ENCODE peak calls at places on chromosomes 4 and X, in ten cellular contexts. A, Z, O, D, Y, F, H, C, Q and W are unnamed samples.

GRCh38 chr4:75630174-75630931 is at the start of gene CDKL2:
- DNase-seq in Z (peak), C (peak), F (peak), A (peak), D (peak), Q (peak), H (no peak), O (peak), Y (peak), W (no peak)

GRCh38 chr4:71520850-71521249 is 182.0 kb downstream of the SLC4A4 start:
- DNase-seq in O (no peak), F (no peak), Z (no peak), Q (no peak), C (no peak), H (no peak), D (no peak), A (no peak), Y (peak), W (no peak)

GRCh38 chr4:7364979-7365378 is 69.8 kb downstream of the PSAPL1 start:
- DNase-seq in F (no peak), O (no peak), A (no peak), Z (no peak), C (peak), Y (no peak), H (no peak), Q (no peak), D (no peak), W (no peak)

GRCh38 chrX:100649550-100650356 is 5.8 kb downstream of the SRPX2 start:
- DNase-seq in Q (peak), Z (no peak), O (peak), H (peak), F (peak), C (peak), Y (peak), D (peak), A (no peak), W (no peak)

GRCh38 chr4:86032476-86033022 is 327.3 kb downstream of the MAPK10 start:
- DNase-seq in F (peak), Q (peak), O (peak), A (no peak), D (peak), Y (peak), H (no peak), C (no peak), Z (no peak), W (no peak)

GRCh38 chr4:103754844-103755243 is 35.1 kb upstream of the TACR3 start:
- DNase-seq in A (peak), F (peak), H (peak), Z (no peak), O (no peak), Y (peak), D (no peak), Q (no peak), C (no peak), W (peak)

GRCh38 chr4:53640576-53641459 is 49.5 kb upstream of the LNX1 start:
- DNase-seq in A (no peak), Q (no peak), F (no peak), Z (no peak), H (no peak), O (no peak), C (no peak), Y (no peak), D (no peak), W (no peak)

GRCh38 chr4:45741897-45742296 is 382.0 kb downstream of the GABRG1 start:
- DNase-seq in Q (no peak), C (no peak), O (no peak), D (no peak), H (peak), Z (no peak), Y (no peak), A (no peak), F (peak), W (peak)

GRCh38 chr4:101711590-101712255 is 78.8 kb upstream of the BANK1 start:
- DNase-seq in Q (no peak), Y (no peak), C (no peak), H (no peak), O (peak), Z (no peak), D (no peak), A (no peak), F (no peak), W (no peak)

GRCh38 chr4:74123065-74123728 is 24.2 kb upstream of the CXCL2 start:
- DNase-seq in Q (no peak), D (no peak), A (no peak), Z (no peak), H (peak), Y (no peak), O (peak), F (no peak), C (no peak), W (peak)

GRCh38 chr4:128328106-128328505 is 40.5 kb upstream of the PGRMC2 start:
- DNase-seq in O (no peak), H (no peak), C (no peak), Q (no peak), Z (no peak), A (no peak), F (no peak), Y (no peak), D (no peak), W (no peak)

GRCh38 chr4:122603156-122603574 is 17.7 kb downstream of the IL21 start:
- DNase-seq in F (no peak), H (no peak), O (no peak), Y (no peak), Q (no peak), A (no peak), Z (no peak), D (no peak), C (no peak), W (no peak)

GRCh38 chrX:45632506-45632905 is 431.8 kb upstream of the DIPK2B start:
- DNase-seq in D (no peak), C (no peak), H (no peak), Y (no peak), A (no peak), Z (no peak), F (no peak), O (no peak), Q (no peak), W (no peak)

GRCh38 chr4:14879643-14880042 is 122.6 kb upstream of the CPEB2 start:
- DNase-seq in F (peak), A (no peak), Q (no peak), H (no peak), Y (no peak), O (no peak), C (no peak), Z (no peak), D (no peak), W (no peak)

GRCh38 chr4:3250956-3251690 is 2.2 kb downstream of the MSANTD1 start:
- DNase-seq in O (peak), A (peak), Z (no peak), Q (peak), H (no peak), C (no peak), F (no peak), D (no peak), Y (peak), W (no peak)

GRCh38 chr4:7658297-7659204 is 223.8 kb upstream of the PSAPL1 start:
- DNase-seq in D (no peak), Q (no peak), Z (no peak), Y (peak), O (no peak), H (peak), F (no peak), A (no peak), C (no peak), W (no peak)

GRCh38 chr4:11904117-11904535 is 475.4 kb upstream of the HS3ST1 start:
- DNase-seq in H (no peak), Y (peak), D (peak), C (peak), F (peak), A (no peak), Z (no peak), Q (no peak), O (no peak), W (peak)

GRCh38 chrX:53287493-53288138 is 6.2 kb upstream of the IQSEC2 start:
- DNase-seq in A (no peak), D (peak), H (no peak), Z (peak), C (peak), Q (peak), F (peak), O (peak), Y (peak), W (no peak)

GRCh38 chrX:10120828-10121227 is 35.9 kb upstream of the CLCN4 start:
- DNase-seq in F (no peak), Y (no peak), O (no peak), A (no peak), Z (no peak), C (no peak), Q (no peak), H (no peak), D (no peak), W (no peak)

GRCh38 chr4:134906404-134907023 is 704.9 kb upstream of the PABPC4L start:
- DNase-seq in F (no peak), Y (peak), A (no peak), Q (no peak), D (no peak), O (peak), H (no peak), Z (no peak), C (no peak), W (peak)

GRCh38 chrX:131792789-131793462 is 230.2 kb upstream of the STK26 start:
- DNase-seq in Y (peak), F (peak), D (peak), A (peak), Q (peak), C (peak), H (no peak), O (peak), Z (no peak), W (peak)

GRCh38 chr4:85391568-85392410 is 83.2 kb upstream of the ARHGAP24 start:
- DNase-seq in Q (no peak), O (no peak), Z (no peak), A (no peak), C (no peak), F (no peak), D (no peak), H (no peak), Y (no peak), W (no peak)

GRCh38 chr4:185079271-185079905 is 61.1 kb downstream of the HELT start:
- DNase-seq in H (no peak), C (no peak), O (no peak), A (no peak), D (no peak), Z (no peak), Y (no peak), F (no peak), Q (no peak), W (no peak)

GRCh38 chr4:87819281-87819919 is 13.4 kb upstream of the MEPE start:
- DNase-seq in Y (peak), D (no peak), Q (no peak), F (peak), C (no peak), Z (no peak), A (peak), O (peak), H (peak), W (no peak)

GRCh38 chrX:72121381-72121780 is 10.3 kb downstream of the RTL5 start:
- DNase-seq in H (no peak), D (peak), Y (peak), A (peak), Z (no peak), C (peak), O (peak), F (peak), Q (peak), W (no peak)

GRCh38 chrX:138001219-138001618 is 435.3 kb downstream of the ZIC3 start:
- DNase-seq in H (no peak), Q (no peak), C (no peak), Y (no peak), Z (no peak), D (no peak), O (no peak), F (no peak), A (no peak), W (no peak)

GRCh38 chr4:6196324-6196723 is 4.0 kb downstream of the JAKMIP1 start:
- DNase-seq in Z (no peak), O (no peak), A (no peak), D (no peak), Q (peak), Y (no peak), H (no peak), F (no peak), C (no peak), W (no peak)

GRCh38 chr4:74018116-74018515 is 19.6 kb upstream of the CXCL5 start:
- DNase-seq in Z (no peak), A (no peak), H (no peak), Y (no peak), F (no peak), C (no peak), Q (no peak), D (no peak), O (no peak), W (no peak)

GRCh38 chr4:164770051-164770724 is 16.3 kb downstream of the SMIM31 start:
- DNase-seq in O (no peak), F (no peak), Y (no peak), Q (no peak), C (no peak), A (no peak), Z (no peak), H (no peak), D (no peak), W (peak)
- H3K4me3 ChIP-seq in O (no peak), F (no peak), Y (no peak), Q (no peak), C (no peak), A (no peak), Z (no peak), H (no peak), D (no peak), W (peak)

GRCh38 chrX:24027985-24028384 is 999 bp upstream of the KLHL15 start:
- DNase-seq in H (no peak), Q (no peak), A (no peak), F (no peak), C (no peak), D (no peak), Y (no peak), Z (no peak), O (no peak), W (no peak)

GRCh38 chrX:24027086-24027485 is at the start of gene KLHL15:
- DNase-seq in Z (no peak), C (no peak), A (no peak), Q (no peak), O (no peak), D (no peak), H (no peak), F (no peak), Y (no peak), W (no peak)

GRCh38 chrX:24024819-24025740 is 1.9 kb downstream of the KLHL15 start:
- DNase-seq in Z (peak), Y (peak), D (peak), O (peak), C (peak), A (peak), H (peak), Q (peak), F (peak), W (peak)

GRCh38 chrX:24025741-24026402 is 1.1 kb downstream of the KLHL15 start:
- DNase-seq in C (peak), F (peak), O (peak), A (no peak), Y (peak), Z (peak), Q (peak), H (no peak), D (no peak), W (no peak)

GRCh38 chrX:24026403-24026801 is 584 bp downstream of the KLHL15 start:
- DNase-seq in A (no peak), Y (no peak), C (no peak), Z (no peak), Q (no peak), D (no peak), F (no peak), H (no peak), O (no peak), W (no peak)
- TF ChIP-seq CTCF in A (no peak), Y (no peak), C (no peak), Z (no peak), Q (no peak), D (no peak), F (no peak), H (no peak), O (no peak), W (no peak)

GRCh38 chr4:823761-824460 is 2.0 kb downstream of the CPLX1 start:
- DNase-seq in F (no peak), Y (no peak), A (no peak), Q (peak), O (no peak), H (no peak), D (no peak), C (no peak), Z (no peak), W (no peak)
- H3K4me3 ChIP-seq in F (no peak), Y (no peak), A (no peak), Q (no peak), O (no peak), H (no peak), D (no peak), C (no peak), Z (no peak), W (no peak)

GRCh38 chr4:39977489-39978377 is at the start of gene PDS5A:
- DNase-seq in H (peak), C (peak), Y (peak), Z (peak), Q (peak), A (no peak), D (peak), F (peak), O (peak), W (peak)
- TF ChIP-seq CTCF in H (peak), C (peak), Y (peak), Z (peak), Q (peak), A (peak), D (peak), F (peak), O (peak), W (peak)

DNA sequence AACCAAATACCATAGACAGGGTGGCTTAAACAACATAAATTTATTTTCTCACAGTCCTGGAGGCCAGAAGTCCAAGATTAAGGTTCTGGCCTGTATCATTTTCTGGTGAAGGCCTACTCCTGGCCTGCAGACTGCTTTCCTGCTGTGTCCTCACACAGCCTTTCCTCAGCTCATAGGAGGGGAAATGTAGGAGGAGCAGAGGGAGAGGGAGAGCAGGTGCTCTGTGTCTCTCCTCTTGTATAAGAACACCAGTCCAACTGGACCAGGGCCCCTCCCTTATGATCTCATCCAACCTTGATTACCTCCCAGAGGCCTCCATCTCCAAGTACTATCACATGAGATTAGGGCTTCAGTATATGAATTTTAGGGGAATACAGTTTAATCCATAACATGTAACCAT is 34.3 kb downstream of the RAPGEF2 start:
- DNase-seq in A (no peak), Z (no peak), C (no peak), O (no peak), H (no peak), D (no peak), F (peak), Q (no peak), Y (no peak), W (peak)
- H3K4me3 ChIP-seq in A (no peak), Z (no peak), C (no peak), O (no peak), H (no peak), D (no peak), F (no peak), Q (no peak), Y (no peak), W (no peak)

GRCh38 chr4:25767877-25768475 is 94.8 kb downstream of the SEL1L3 start:
- DNase-seq in D (peak), H (peak), Y (peak), O (peak), A (peak), C (peak), Z (peak), Q (no peak), F (peak), W (peak)
- TF ChIP-seq CTCF in D (peak), H (peak), Y (peak), O (peak), A (peak), C (peak), Z (peak), Q (peak), F (peak), W (peak)

DNA sequence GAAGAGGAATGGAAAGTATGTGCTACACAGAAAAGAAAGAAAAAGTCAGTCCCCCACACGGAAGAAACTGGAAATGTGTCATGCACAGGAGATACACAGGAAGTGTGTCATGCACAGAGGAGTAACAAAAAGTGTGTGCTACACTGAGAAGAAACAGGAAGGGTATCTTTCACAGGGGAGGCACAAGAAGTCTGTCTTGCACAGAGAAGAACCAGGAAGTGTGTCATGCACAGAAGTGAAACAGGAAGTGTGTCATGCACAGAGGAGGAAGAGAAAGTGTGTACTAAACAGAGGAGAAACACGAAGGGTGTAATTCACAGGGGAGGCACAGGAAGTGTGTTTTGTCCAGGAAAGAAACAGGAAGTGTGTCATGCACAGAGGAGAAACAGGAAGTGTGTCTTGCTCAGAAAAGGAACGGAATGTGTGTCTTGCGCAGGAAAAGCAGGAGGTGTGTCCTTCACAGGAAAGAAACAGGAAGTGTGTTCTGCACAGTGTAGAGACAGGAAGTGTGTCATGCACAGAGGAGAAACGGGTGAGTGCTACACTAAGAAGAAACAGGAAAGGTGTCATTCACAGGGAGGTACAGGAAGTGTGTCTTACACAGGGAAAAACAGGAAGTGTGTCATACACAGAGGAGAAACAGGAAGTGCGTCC is 527.2 kb upstream of the PRKX start:
- DNase-seq in Z (no peak), Q (no peak), F (no peak), D (no peak), H (peak), O (no peak), Y (no peak), A (no peak), C (no peak), W (no peak)
- H3K4me3 ChIP-seq in Z (no peak), Q (no peak), F (no peak), D (no peak), H (no peak), O (no peak), Y (no peak), A (no peak), C (no peak), W (no peak)

DNA sequence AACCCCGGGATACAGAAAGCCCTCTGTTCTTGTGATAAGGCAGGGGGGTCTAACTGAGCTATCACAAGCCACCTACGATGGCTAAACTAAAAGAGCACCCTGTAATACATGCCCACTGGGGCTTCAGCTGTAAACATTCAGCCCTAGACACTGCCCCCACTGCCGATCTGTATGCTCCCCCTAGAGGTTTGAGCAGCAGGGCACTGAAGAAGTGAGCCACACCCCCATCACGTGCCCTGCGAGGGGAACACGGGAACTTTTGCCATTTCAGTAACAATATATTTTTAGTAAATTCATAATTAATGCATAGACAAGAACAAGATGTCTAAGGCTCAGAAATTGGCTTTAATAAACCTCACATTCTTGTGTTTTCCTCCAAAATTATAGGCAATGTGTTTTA is 235.2 kb upstream of the SFRP2 start:
- DNase-seq in Y (no peak), A (no peak), H (no peak), C (no peak), F (no peak), O (peak), Q (no peak), D (no peak), Z (no peak), W (no peak)
- TF ChIP-seq CTCF in Y (peak), A (no peak), H (no peak), C (no peak), F (peak), O (peak), Q (no peak), D (no peak), Z (peak), W (peak)